ENCODE peak calls at places on chromosomes 2 and 18, in ten cellular contexts. One of them, this sample, is unnamed.

GRCh38 chr2:239119346-239120126 is 271.7 kb downstream of the TWIST2 start:
- DNase-seq in small intestine: no peak
- DNase-seq in IMR-90: no peak
- DNase-seq in lung: no peak
- DNase-seq in K562: no peak
- DNase-seq in cardiac muscle cell: no peak
- DNase-seq in right cardiac atrium: peak; percentile 45
- DNase-seq in body of pancreas: no peak
- DNase-seq in tibial artery: no peak
- DNase-seq in SK-N-MC: no peak
- DNase-seq in this sample: no peak

GRCh38 chr18:54958711-54959625 is at the start of gene CCDC68:
- DNase-seq in small intestine: peak; percentile 87
- DNase-seq in IMR-90: no peak
- DNase-seq in lung: peak; percentile 59
- DNase-seq in K562: peak; percentile 51
- DNase-seq in cardiac muscle cell: peak; percentile 57
- DNase-seq in right cardiac atrium: peak; percentile 85
- DNase-seq in body of pancreas: peak; percentile 75
- DNase-seq in tibial artery: no peak
- DNase-seq in SK-N-MC: no peak
- DNase-seq in this sample: no peak

GRCh38 chr2:182006606-182007005 is 21.0 kb downstream of the PPP1R1C start:
- DNase-seq in small intestine: no peak
- DNase-seq in IMR-90: no peak
- DNase-seq in lung: no peak
- DNase-seq in K562: no peak
- DNase-seq in cardiac muscle cell: no peak
- DNase-seq in right cardiac atrium: no peak
- DNase-seq in body of pancreas: no peak
- DNase-seq in tibial artery: no peak
- DNase-seq in SK-N-MC: no peak
- DNase-seq in this sample: no peak

GRCh38 chr2:206158563-206159345 is 490 bp downstream of the NDUFS1 start:
- DNase-seq in small intestine: no peak
- DNase-seq in IMR-90: peak; percentile 31
- DNase-seq in lung: no peak
- DNase-seq in K562: no peak
- DNase-seq in cardiac muscle cell: peak; percentile 42
- DNase-seq in right cardiac atrium: no peak
- DNase-seq in body of pancreas: no peak
- DNase-seq in tibial artery: no peak
- DNase-seq in SK-N-MC: no peak
- DNase-seq in this sample: no peak

GRCh38 chr2:190376591-190377245 is 31.4 kb upstream of the MFSD6 start:
- DNase-seq in small intestine: no peak
- DNase-seq in IMR-90: no peak
- DNase-seq in lung: no peak
- DNase-seq in K562: no peak
- DNase-seq in cardiac muscle cell: no peak
- DNase-seq in right cardiac atrium: no peak
- DNase-seq in body of pancreas: no peak
- DNase-seq in tibial artery: no peak
- DNase-seq in SK-N-MC: no peak
- DNase-seq in this sample: no peak

GRCh38 chr18:54774971-54775665 is 53.2 kb upstream of the RAB27B start:
- DNase-seq in small intestine: no peak
- DNase-seq in IMR-90: peak; percentile 10
- DNase-seq in lung: no peak
- DNase-seq in K562: no peak
- DNase-seq in cardiac muscle cell: peak; percentile 14
- DNase-seq in right cardiac atrium: no peak
- DNase-seq in body of pancreas: peak; percentile 39
- DNase-seq in tibial artery: no peak
- DNase-seq in SK-N-MC: no peak
- DNase-seq in this sample: no peak

GRCh38 chr2:26722911-26723310 is 30.4 kb downstream of the KCNK3 start:
- DNase-seq in small intestine: no peak
- DNase-seq in IMR-90: no peak
- DNase-seq in lung: no peak
- DNase-seq in K562: no peak
- DNase-seq in cardiac muscle cell: no peak
- DNase-seq in right cardiac atrium: peak; percentile 41
- DNase-seq in body of pancreas: no peak
- DNase-seq in tibial artery: no peak
- DNase-seq in SK-N-MC: no peak
- DNase-seq in this sample: no peak

GRCh38 chr2:98090951-98091350 is 4.0 kb downstream of the VWA3B start:
- DNase-seq in small intestine: no peak
- DNase-seq in IMR-90: no peak
- DNase-seq in lung: no peak
- DNase-seq in K562: no peak
- DNase-seq in cardiac muscle cell: no peak
- DNase-seq in right cardiac atrium: no peak
- DNase-seq in body of pancreas: no peak
- DNase-seq in tibial artery: no peak
- DNase-seq in SK-N-MC: no peak
- DNase-seq in this sample: no peak

GRCh38 chr2:174492963-174493431 is 6.2 kb upstream of the GPR155 start:
- DNase-seq in small intestine: peak; percentile 67
- DNase-seq in IMR-90: no peak
- DNase-seq in lung: no peak
- DNase-seq in K562: no peak
- DNase-seq in cardiac muscle cell: no peak
- DNase-seq in right cardiac atrium: no peak
- DNase-seq in body of pancreas: no peak
- DNase-seq in tibial artery: no peak
- DNase-seq in SK-N-MC: no peak
- DNase-seq in this sample: no peak

GRCh38 chr2:152740743-152741328 is 22.4 kb downstream of the ARL6IP6 start:
- DNase-seq in small intestine: peak; percentile 61
- DNase-seq in IMR-90: peak; percentile 72
- DNase-seq in lung: no peak
- DNase-seq in K562: peak; percentile 61
- DNase-seq in cardiac muscle cell: peak; percentile 77
- DNase-seq in right cardiac atrium: no peak
- DNase-seq in body of pancreas: no peak
- DNase-seq in tibial artery: no peak
- DNase-seq in SK-N-MC: peak; percentile 51
- DNase-seq in this sample: no peak

GRCh38 chr2:36538345-36538744 is 59.6 kb downstream of the FEZ2 start:
- DNase-seq in small intestine: no peak
- DNase-seq in IMR-90: no peak
- DNase-seq in lung: no peak
- DNase-seq in K562: peak; percentile 36
- DNase-seq in cardiac muscle cell: peak; percentile 31
- DNase-seq in right cardiac atrium: no peak
- DNase-seq in body of pancreas: no peak
- DNase-seq in tibial artery: no peak
- DNase-seq in SK-N-MC: no peak
- DNase-seq in this sample: no peak

GRCh38 chr2:133303150-133303549 is 265.1 kb downstream of the NCKAP5 start:
- DNase-seq in small intestine: no peak
- DNase-seq in IMR-90: peak; percentile 90
- DNase-seq in lung: no peak
- DNase-seq in K562: no peak
- DNase-seq in cardiac muscle cell: no peak
- DNase-seq in right cardiac atrium: no peak
- DNase-seq in body of pancreas: no peak
- DNase-seq in tibial artery: no peak
- DNase-seq in SK-N-MC: no peak
- DNase-seq in this sample: no peak

GRCh38 chr2:190415794-190416729 is 7.9 kb downstream of the MFSD6 start:
- DNase-seq in small intestine: peak; percentile 29
- DNase-seq in IMR-90: no peak
- DNase-seq in lung: no peak
- DNase-seq in K562: no peak
- DNase-seq in cardiac muscle cell: no peak
- DNase-seq in right cardiac atrium: no peak
- DNase-seq in body of pancreas: no peak
- DNase-seq in tibial artery: no peak
- DNase-seq in SK-N-MC: peak; percentile 53
- DNase-seq in this sample: no peak

GRCh38 chr2:234422242-234422641 is 74.6 kb downstream of the ARL4C start:
- DNase-seq in small intestine: peak; percentile 89
- DNase-seq in IMR-90: peak; percentile 95
- DNase-seq in lung: no peak
- DNase-seq in K562: no peak
- DNase-seq in cardiac muscle cell: peak; percentile 84
- DNase-seq in right cardiac atrium: no peak
- DNase-seq in body of pancreas: no peak
- DNase-seq in tibial artery: no peak
- DNase-seq in SK-N-MC: no peak
- DNase-seq in this sample: no peak

GRCh38 chr2:126444511-126444910 is 211.4 kb upstream of the GYPC start:
- DNase-seq in small intestine: no peak
- DNase-seq in IMR-90: no peak
- DNase-seq in lung: no peak
- DNase-seq in K562: no peak
- DNase-seq in cardiac muscle cell: no peak
- DNase-seq in right cardiac atrium: no peak
- DNase-seq in body of pancreas: no peak
- DNase-seq in tibial artery: no peak
- DNase-seq in SK-N-MC: no peak
- DNase-seq in this sample: no peak

GRCh38 chr2:43139501-43139900 is 86.9 kb downstream of the ZFP36L2 start:
- DNase-seq in small intestine: no peak
- DNase-seq in IMR-90: no peak
- DNase-seq in lung: no peak
- DNase-seq in K562: no peak
- DNase-seq in cardiac muscle cell: no peak
- DNase-seq in right cardiac atrium: no peak
- DNase-seq in body of pancreas: no peak
- DNase-seq in tibial artery: no peak
- DNase-seq in SK-N-MC: no peak
- DNase-seq in this sample: no peak

GRCh38 chr2:101697794-101698418 is 399 bp downstream of the MAP4K4 start:
- DNase-seq in small intestine: no peak
- DNase-seq in IMR-90: no peak
- DNase-seq in lung: no peak
- DNase-seq in K562: peak; percentile 35
- DNase-seq in cardiac muscle cell: peak; percentile 15
- DNase-seq in right cardiac atrium: peak; percentile 66
- DNase-seq in body of pancreas: peak; percentile 22
- DNase-seq in tibial artery: no peak
- DNase-seq in SK-N-MC: no peak
- DNase-seq in this sample: peak; percentile 43

GRCh38 chr2:33477473-33478468 is 1.3 kb downstream of the RASGRP3 start:
- DNase-seq in small intestine: peak; percentile 23
- DNase-seq in IMR-90: no peak
- DNase-seq in lung: no peak
- DNase-seq in K562: peak; percentile 60
- DNase-seq in cardiac muscle cell: no peak
- DNase-seq in right cardiac atrium: peak; percentile 75
- DNase-seq in body of pancreas: peak; percentile 41
- DNase-seq in tibial artery: peak; percentile 60
- DNase-seq in SK-N-MC: no peak
- DNase-seq in this sample: peak; percentile 8

DNA sequence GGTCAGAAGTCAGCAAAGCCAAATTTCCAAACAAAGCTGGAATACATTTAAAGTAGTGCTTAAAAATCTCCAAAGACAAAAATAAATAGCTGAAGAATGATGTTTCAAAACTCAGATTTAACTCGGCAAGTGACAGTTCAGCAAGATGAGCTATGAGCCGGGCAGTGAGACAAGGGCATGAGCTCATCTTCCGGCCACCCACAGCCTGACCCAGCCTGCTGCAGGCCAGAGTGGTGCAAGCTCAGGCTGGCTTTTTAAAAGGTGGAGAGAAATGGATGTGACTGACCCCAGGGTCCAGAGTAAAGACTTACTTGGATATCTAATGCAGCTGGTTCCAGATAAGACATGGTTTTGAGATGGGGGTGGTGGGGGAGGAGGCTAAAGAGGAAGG is 98.2 kb upstream of the KLHL29 start:
- DNase-seq in small intestine: no peak
- DNase-seq in IMR-90: peak; percentile 66
- DNase-seq in lung: no peak
- DNase-seq in K562: no peak
- DNase-seq in cardiac muscle cell: peak; percentile 79
- DNase-seq in right cardiac atrium: peak; percentile 61
- DNase-seq in body of pancreas: no peak
- DNase-seq in tibial artery: peak; percentile 53
- DNase-seq in SK-N-MC: no peak
- DNase-seq in this sample: no peak
- H3K27ac ChIP-seq in small intestine: no peak overlapping the region
- H3K27ac ChIP-seq in IMR-90: peak overlapping the region; percentile 4
- H3K27ac ChIP-seq in lung: no peak overlapping the region
- H3K27ac ChIP-seq in K562: no peak overlapping the region
- H3K27ac ChIP-seq in cardiac muscle cell: peak overlapping the region; percentile 41
- H3K27ac ChIP-seq in right cardiac atrium: no peak overlapping the region
- H3K27ac ChIP-seq in body of pancreas: no peak overlapping the region
- H3K27ac ChIP-seq in tibial artery: peak overlapping the region; percentile 57
- H3K27ac ChIP-seq in SK-N-MC: no peak overlapping the region
- H3K27ac ChIP-seq in this sample: no peak overlapping the region

DNA sequence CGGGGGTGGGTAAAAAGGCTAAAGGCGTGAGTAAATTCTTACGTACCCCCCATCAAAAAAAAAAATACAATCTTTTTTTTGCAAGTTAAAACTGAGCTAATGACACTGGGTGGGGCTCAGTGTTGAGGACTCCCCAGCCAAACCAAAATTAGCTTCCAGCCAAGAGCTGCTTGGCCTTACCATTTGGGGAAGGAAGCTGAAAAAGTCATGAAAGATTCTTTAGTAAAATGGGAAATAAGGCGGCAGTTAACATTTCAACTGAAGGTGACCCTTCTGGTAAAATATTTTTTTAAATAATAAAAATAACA is 16.4 kb downstream of the SMAD7 start:
- DNase-seq in small intestine: no peak
- DNase-seq in IMR-90: no peak
- DNase-seq in lung: no peak
- DNase-seq in K562: no peak
- DNase-seq in cardiac muscle cell: no peak
- DNase-seq in right cardiac atrium: no peak
- DNase-seq in body of pancreas: no peak
- DNase-seq in tibial artery: no peak
- DNase-seq in SK-N-MC: no peak
- DNase-seq in this sample: no peak
- H3K27ac ChIP-seq in small intestine: no peak overlapping the region
- H3K27ac ChIP-seq in IMR-90: peak overlapping the region; percentile 56
- H3K27ac ChIP-seq in lung: peak overlapping the region; percentile 0
- H3K27ac ChIP-seq in K562: peak overlapping the region; percentile 47
- H3K27ac ChIP-seq in cardiac muscle cell: peak overlapping the region; percentile 84
- H3K27ac ChIP-seq in right cardiac atrium: peak overlapping the region; percentile 92
- H3K27ac ChIP-seq in body of pancreas: peak overlapping the region; percentile 86
- H3K27ac ChIP-seq in tibial artery: peak overlapping the region; percentile 88
- H3K27ac ChIP-seq in SK-N-MC: peak overlapping the region; percentile 93
- H3K27ac ChIP-seq in this sample: peak overlapping the region; percentile 95

GRCh38 chr2:31302940-31303563 is 69.1 kb downstream of the EHD3 start:
- DNase-seq in small intestine: no peak
- DNase-seq in IMR-90: no peak
- DNase-seq in lung: no peak
- DNase-seq in K562: no peak
- DNase-seq in cardiac muscle cell: no peak
- DNase-seq in right cardiac atrium: no peak
- DNase-seq in body of pancreas: no peak
- DNase-seq in tibial artery: no peak
- DNase-seq in SK-N-MC: no peak
- DNase-seq in this sample: no peak
- H3K27ac ChIP-seq in small intestine: no peak overlapping the region
- H3K27ac ChIP-seq in IMR-90: no peak overlapping the region
- H3K27ac ChIP-seq in lung: peak overlapping the region; percentile 61
- H3K27ac ChIP-seq in K562: no peak overlapping the region
- H3K27ac ChIP-seq in cardiac muscle cell: peak overlapping the region; percentile 89
- H3K27ac ChIP-seq in right cardiac atrium: peak overlapping the region; percentile 0
- H3K27ac ChIP-seq in body of pancreas: no peak overlapping the region
- H3K27ac ChIP-seq in tibial artery: peak overlapping the region; percentile 45
- H3K27ac ChIP-seq in SK-N-MC: no peak overlapping the region
- H3K27ac ChIP-seq in this sample: no peak overlapping the region

GRCh38 chr2:114068438-114068837 is 178.5 kb downstream of the ACTR3 start:
- DNase-seq in small intestine: no peak
- DNase-seq in IMR-90: peak; percentile 8
- DNase-seq in lung: no peak
- DNase-seq in K562: peak; percentile 14
- DNase-seq in cardiac muscle cell: peak; percentile 5
- DNase-seq in right cardiac atrium: no peak
- DNase-seq in body of pancreas: no peak
- DNase-seq in tibial artery: no peak
- DNase-seq in SK-N-MC: no peak
- DNase-seq in this sample: no peak
- H3K27ac ChIP-seq in small intestine: no peak overlapping the region
- H3K27ac ChIP-seq in IMR-90: no peak overlapping the region
- H3K27ac ChIP-seq in lung: no peak overlapping the region
- H3K27ac ChIP-seq in K562: no peak overlapping the region
- H3K27ac ChIP-seq in cardiac muscle cell: no peak overlapping the region
- H3K27ac ChIP-seq in right cardiac atrium: no peak overlapping the region
- H3K27ac ChIP-seq in body of pancreas: no peak overlapping the region
- H3K27ac ChIP-seq in tibial artery: no peak overlapping the region
- H3K27ac ChIP-seq in SK-N-MC: no peak overlapping the region
- H3K27ac ChIP-seq in this sample: no peak overlapping the region

This sample was measured in caudate nucleus.